ENCODE peak calls at places on chromosomes 4 and X, in eight cellular contexts. N, K, S, Y, V, A, X and Q are unnamed samples.

GRCh38 chrX:7083468-7084396 is 63.8 kb upstream of the STS start:
- DNase-seq in N (no peak), K (peak; percentile 83), S (peak; percentile 90), Y (peak; percentile 98), V (no peak), A (no peak), X (no peak), Q (peak; percentile 72)

GRCh38 chr4:90403781-90404180 is 276.6 kb downstream of the CCSER1 start:
- DNase-seq in N (no peak), K (no peak), S (no peak), Y (no peak), V (no peak), A (no peak), X (no peak), Q (no peak)

GRCh38 chr4:17494258-17494657 is 17.6 kb downstream of the QDPR start:
- DNase-seq in N (no peak), K (peak; percentile 74), S (no peak), Y (peak; percentile 78), V (no peak), A (no peak), X (no peak), Q (no peak)

GRCh38 chrX:47561653-47562151 is 697 bp downstream of the ARAF start:
- DNase-seq in N (no peak), K (no peak), S (no peak), Y (no peak), V (no peak), A (no peak), X (no peak), Q (no peak)

GRCh38 chr4:17018013-17018412 is 119.6 kb upstream of the LDB2 start:
- DNase-seq in N (no peak), K (no peak), S (no peak), Y (no peak), V (no peak), A (no peak), X (no peak), Q (no peak)

GRCh38 chr4:40613456-40613855 is 16.2 kb downstream of the RBM47 start:
- DNase-seq in N (no peak), K (no peak), S (no peak), Y (peak; percentile 79), V (no peak), A (no peak), X (no peak), Q (peak; percentile 16)

GRCh38 chr4:70113656-70114055 is 40.4 kb upstream of the PRR27 start:
- DNase-seq in N (no peak), K (no peak), S (no peak), Y (no peak), V (no peak), A (no peak), X (no peak), Q (no peak)

GRCh38 chrX:152904151-152905080 is 6.5 kb downstream of the ZNF185 start:
- DNase-seq in N (peak; percentile 5), K (peak; percentile 46), S (peak; percentile 36), Y (peak; percentile 77), V (peak; percentile 49), A (no peak), X (peak; percentile 46), Q (no peak)

GRCh38 chr4:184279496-184280082 is 61.9 kb upstream of the ENPP6 start:
- DNase-seq in N (no peak), K (no peak), S (no peak), Y (no peak), V (no peak), A (no peak), X (no peak), Q (no peak)

GRCh38 chr4:155846929-155847328 is 19.1 kb downstream of the ASIC5 start:
- DNase-seq in N (no peak), K (no peak), S (no peak), Y (no peak), V (no peak), A (no peak), X (no peak), Q (no peak)

GRCh38 chr4:3784469-3785291 is 18.5 kb downstream of the ADRA2C start:
- DNase-seq in N (no peak), K (no peak), S (no peak), Y (no peak), V (peak; percentile 36), A (no peak), X (no peak), Q (no peak)

GRCh38 chr4:1939664-1940509 is 68.7 kb downstream of the NSD2 start:
- DNase-seq in N (no peak), K (peak; percentile 93), S (no peak), Y (peak; percentile 95), V (no peak), A (no peak), X (no peak), Q (peak; percentile 65)

GRCh38 chr4:123649644-123650356 is 253.2 kb downstream of the SPRY1 start:
- DNase-seq in N (no peak), K (peak; percentile 75), S (no peak), Y (peak; percentile 79), V (peak; percentile 38), A (no peak), X (peak; percentile 62), Q (peak; percentile 58)

GRCh38 chrX:145213504-145213903 is 33.8 kb upstream of the SPANXN1 start:
- DNase-seq in N (no peak), K (no peak), S (peak; percentile 1), Y (no peak), V (peak; percentile 45), A (no peak), X (no peak), Q (no peak)

GRCh38 chrX:102712216-102712966 is at the start of gene GPRASP2:
- DNase-seq in N (no peak), K (no peak), S (no peak), Y (no peak), V (peak; percentile 66), A (no peak), X (peak; percentile 38), Q (no peak)

GRCh38 chrX:24145340-24146186 is 4.0 kb upstream of the ZFX start:
- DNase-seq in N (no peak), K (peak; percentile 45), S (no peak), Y (peak; percentile 54), V (no peak), A (no peak), X (no peak), Q (no peak)

GRCh38 chr4:71549516-71550160 is 210.8 kb downstream of the SLC4A4 start:
- DNase-seq in N (no peak), K (peak; percentile 36), S (no peak), Y (peak; percentile 22), V (no peak), A (no peak), X (no peak), Q (no peak)

GRCh38 chr4:71550220-71551190 is 211.7 kb downstream of the SLC4A4 start:
- DNase-seq in N (no peak), K (peak; percentile 72), S (no peak), Y (peak; percentile 84), V (peak; percentile 24), A (no peak), X (peak; percentile 35), Q (peak; percentile 37)

GRCh38 chr4:71554025-71554424 is 215.2 kb downstream of the SLC4A4 start:
- DNase-seq in N (no peak), K (no peak), S (no peak), Y (no peak), V (no peak), A (no peak), X (no peak), Q (no peak)

GRCh38 chr4:71558248-71558647 is 219.4 kb downstream of the SLC4A4 start:
- DNase-seq in N (no peak), K (no peak), S (no peak), Y (no peak), V (no peak), A (no peak), X (no peak), Q (no peak)

DNA sequence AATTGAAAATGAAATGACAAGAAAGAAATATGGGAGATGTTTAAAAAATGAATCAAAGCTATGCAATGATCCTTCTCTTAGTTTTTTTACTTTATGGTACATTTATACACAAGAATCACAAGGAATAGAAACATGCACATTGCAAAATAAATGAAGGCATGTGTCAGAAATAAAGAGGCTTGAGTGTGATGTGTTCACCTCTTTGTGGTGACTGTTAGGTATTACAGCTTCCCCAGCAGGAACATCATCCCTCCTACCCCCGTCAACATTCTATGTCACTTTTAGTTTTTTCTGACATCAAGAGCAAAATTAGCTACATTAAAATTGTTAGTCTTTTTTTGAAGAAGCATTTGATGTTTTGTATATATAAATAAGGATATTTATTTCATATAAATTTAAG is 214.8 kb downstream of the SLC4A4 start:
- DNase-seq in N (no peak), K (peak; percentile 68), S (peak; percentile 8), Y (peak; percentile 64), V (peak; percentile 13), A (no peak), X (no peak), Q (no peak)
- TF ChIP-seq CTCF in N (no peak), K (peak; percentile 60), S (peak; percentile 55), Y (peak; percentile 63), V (peak; percentile 59), A (peak; percentile 57), X (peak; percentile 58), Q (peak; percentile 68)

GRCh38 chr4:189940178-189941004 is at the start of gene FRG1:
- DNase-seq in N (peak; percentile 99), K (peak; percentile 96), S (peak; percentile 94), Y (peak; percentile 93), V (peak; percentile 95), A (peak; percentile 75), X (peak; percentile 95), Q (peak; percentile 88)
- H3K27ac ChIP-seq in N (peak within 1 kb of the TSS; percentile 80), K (peak within 1 kb of the TSS; percentile 88), S (peak within 1 kb of the TSS; percentile 63), Y (peak within 1 kb of the TSS; percentile 84), V (peak within 1 kb of the TSS; percentile 2), A (peak within 1 kb of the TSS; percentile 84), X (peak within 1 kb of the TSS; percentile 79), Q (peak within 1 kb of the TSS; percentile 75)

DNA sequence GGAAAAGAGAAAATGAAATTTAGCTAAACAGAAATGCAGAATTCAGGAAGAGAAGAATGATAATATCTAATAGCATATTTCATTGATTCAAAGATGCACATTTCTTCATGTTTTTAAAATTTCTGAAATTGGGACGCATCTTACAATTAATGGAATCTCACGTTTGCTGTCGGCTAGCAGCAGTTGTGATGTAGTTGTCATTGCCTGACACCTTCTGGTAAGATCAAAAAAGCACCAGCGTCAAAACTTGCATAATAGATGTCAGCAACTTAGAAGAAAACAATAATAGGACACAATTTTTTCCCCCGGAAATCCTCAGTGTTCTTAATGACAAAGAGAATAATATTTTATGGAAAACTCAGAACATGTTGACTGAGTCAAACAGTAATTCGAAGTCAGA is 29.8 kb upstream of the SLC7A3 start:
- DNase-seq in N (no peak), K (no peak), S (no peak), Y (no peak), V (peak; percentile 30), A (no peak), X (no peak), Q (no peak)
- TF ChIP-seq CTCF in N (no peak), K (no peak), S (peak; percentile 36), Y (peak; percentile 6), V (peak; percentile 49), A (no peak), X (no peak), Q (no peak)

GRCh38 chr4:96103086-96103485 is 263.2 kb downstream of the PDHA2 start:
- DNase-seq in N (no peak), K (peak; percentile 12), S (no peak), Y (no peak), V (no peak), A (no peak), X (no peak), Q (no peak)
- H3K27ac ChIP-seq in N (no peak overlapping the region), K (no peak overlapping the region), S (no peak overlapping the region), Y (no peak overlapping the region), V (no peak overlapping the region), A (no peak overlapping the region), X (no peak overlapping the region), Q (no peak overlapping the region)